ENCODE peak calls at places on chromosomes 6 and 20, in eight cellular contexts. Z is progenitor cell of endocrine pancreas; T is NCI-H2029; L is brain microvascular endothelial cell; E is NCI-H1694 treated with DMSO at 0.1 percent for 48 hours; Q is stimulated activated CD4-positive, alpha-beta T cell treated with anti-CD3 and anti-CD28 coated beads, Interleukin-1b, Interleukin-23, amount 100 ng/mL, for 24 hours; P is T-helper 17 cell; H is T follicular helper cell. M is an unnamed sample.
A peak's percentile ranks its signal among the peaks of the same experiment; 100 is the strongest.

GRCh38 chr6:55886185-55886836 is 10.9 kb upstream of the BMP5 start:
- DNase-seq in Q (no peak), L (no peak), T (no peak), H (no peak), Z (no peak), P (no peak), E (no peak), M (no peak)

GRCh38 chr6:38435330-38435729 is 204.4 kb downstream of the BTBD9 start:
- DNase-seq in L (no peak), P (no peak), Q (no peak), Z (no peak), H (no peak), T (no peak), E (no peak), M (no peak)

GRCh38 chr6:39678914-39679313 is 46.3 kb downstream of the KIF6 start:
- DNase-seq in P (no peak), H (no peak), Z (no peak), Q (no peak), T (no peak), L (no peak), E (no peak), M (no peak)

GRCh38 chr6:136657629-136658028 is 107.4 kb upstream of the MAP7 start:
- DNase-seq in E (no peak), H (no peak), L (peak; percentile 54), Z (no peak), Q (no peak), T (no peak), P (no peak), M (no peak)

GRCh38 chr6:157693867-157694266 is 129.2 kb upstream of the SNX9 start:
- DNase-seq in Q (no peak), P (no peak), T (no peak), Z (no peak), L (no peak), E (no peak), H (no peak), M (no peak)

GRCh38 chr6:53581161-53581560 is 36.3 kb upstream of the GCLC start:
- DNase-seq in H (no peak), Z (no peak), L (peak; percentile 3), Q (no peak), T (no peak), E (no peak), P (no peak), M (no peak)

GRCh38 chr20:57428611-57429496 is 37.7 kb downstream of the RBM38 start:
- DNase-seq in Z (no peak), P (no peak), H (no peak), E (no peak), T (no peak), L (no peak), Q (no peak), M (no peak)

GRCh38 chr20:17896247-17896723 is 72.3 kb downstream of the SNX5 start:
- DNase-seq in E (no peak), P (no peak), Z (no peak), H (no peak), L (no peak), Q (no peak), T (no peak), M (no peak)

GRCh38 chr6:106973018-106973840 is 1.3 kb downstream of the CD24 start:
- DNase-seq in H (no peak), L (no peak), T (peak; percentile 52), E (no peak), Q (no peak), Z (peak; percentile 21), P (no peak), M (peak; percentile 49)

GRCh38 chr6:33620158-33620583 is 951 bp upstream of the ITPR3 start:
- DNase-seq in Z (no peak), L (no peak), Q (no peak), E (no peak), T (no peak), H (no peak), P (peak; percentile 22), M (peak; percentile 58)

GRCh38 chr20:6533828-6534388 is 233.6 kb upstream of the BMP2 start:
- DNase-seq in Z (no peak), L (peak; percentile 89), H (no peak), P (no peak), Q (no peak), E (no peak), T (no peak), M (no peak)

GRCh38 chr6:13355969-13356368 is 27.6 kb upstream of the TBC1D7 start:
- DNase-seq in H (no peak), T (no peak), Q (no peak), P (no peak), Z (no peak), L (no peak), E (no peak), M (peak; percentile 84)

GRCh38 chr6:109853951-109854350 is 124.2 kb upstream of the GPR6 start:
- DNase-seq in L (no peak), Q (no peak), P (no peak), T (no peak), E (no peak), Z (no peak), H (no peak), M (no peak)

GRCh38 chr6:130713144-130713543 is 114.1 kb upstream of the SMLR1 start:
- DNase-seq in Q (no peak), E (no peak), L (no peak), T (no peak), H (no peak), P (no peak), Z (peak; percentile 13), M (no peak)

GRCh38 chr6:150535818-150536220 is 63.9 kb upstream of the PLEKHG1 start:
- DNase-seq in L (no peak), Z (no peak), P (no peak), Q (no peak), H (no peak), T (no peak), E (no peak), M (no peak)

GRCh38 chr6:143969077-143969476 is 39.0 kb downstream of the PLAGL1 start:
- DNase-seq in H (no peak), E (no peak), Q (no peak), Z (no peak), L (no peak), P (no peak), T (no peak), M (no peak)

GRCh38 chr20:46021361-46022359 is 7.4 kb upstream of the SLC12A5 start:
- DNase-seq in T (peak; percentile 67), Q (no peak), L (no peak), P (peak; percentile 46), E (peak; percentile 37), H (no peak), Z (peak; percentile 69), M (peak; percentile 83)

GRCh38 chr6:138465007-138465645 is 34.2 kb downstream of the NHSL1 start:
- DNase-seq in L (peak; percentile 97), P (no peak), Q (no peak), E (no peak), Z (no peak), T (no peak), H (no peak), M (no peak)

GRCh38 chr20:17960927-17961599 is 7.5 kb downstream of the SNX5 start:
- DNase-seq in E (no peak), P (no peak), T (no peak), H (no peak), Q (no peak), L (no peak), Z (no peak), M (no peak)

GRCh38 chr6:45613678-45614077 is 235.9 kb upstream of the SUPT3H start:
- DNase-seq in Q (no peak), Z (no peak), L (peak; percentile 84), P (no peak), E (no peak), H (no peak), T (no peak), M (no peak)

GRCh38 chr6:45115696-45116095 is 212.4 kb upstream of the RUNX2 start:
- DNase-seq in T (no peak), H (no peak), P (no peak), Q (no peak), E (no peak), Z (no peak), L (peak; percentile 70), M (no peak)

GRCh38 chr6:170124150-170124549 is 166.7 kb downstream of the DLL1 start:
- DNase-seq in L (no peak), T (no peak), H (no peak), Z (peak; percentile 5), E (no peak), Q (no peak), P (no peak), M (no peak)

GRCh38 chr6:453152-453551 is 61.6 kb downstream of the IRF4 start:
- DNase-seq in Q (no peak), L (no peak), H (no peak), E (no peak), Z (no peak), T (no peak), P (no peak), M (no peak)

GRCh38 chr6:129785081-129785755 is 75.2 kb upstream of the ARHGAP18 start:
- DNase-seq in T (no peak), E (no peak), P (no peak), Z (no peak), Q (no peak), L (no peak), H (no peak), M (no peak)

GRCh38 chr6:133939778-133940667 is 13.0 kb upstream of the TBPL1 start:
- DNase-seq in P (no peak), E (no peak), L (no peak), Z (no peak), H (no peak), Q (no peak), T (peak; percentile 16), M (no peak)

GRCh38 chr20:36802326-36803223 is 29.0 kb upstream of the DSN1 start:
- DNase-seq in L (peak; percentile 71), E (no peak), T (no peak), Z (no peak), Q (no peak), P (no peak), H (no peak), M (no peak)

GRCh38 chr6:137272403-137272802 is 53.2 kb upstream of the IFNGR1 start:
- DNase-seq in E (no peak), P (no peak), L (no peak), Z (no peak), Q (no peak), T (no peak), H (no peak), M (no peak)

GRCh38 chr6:112443666-112444065 is 96.5 kb downstream of the RFPL4B start:
- DNase-seq in T (no peak), L (no peak), Z (no peak), H (no peak), P (no peak), Q (no peak), E (no peak), M (no peak)

GRCh38 chr6:122839477-122839876 is 50.4 kb downstream of the SMPDL3A start:
- DNase-seq in E (peak; percentile 46), Z (peak; percentile 39), H (peak; percentile 22), T (peak; percentile 73), P (no peak), Q (peak; percentile 29), L (peak; percentile 61), M (peak; percentile 76)

GRCh38 chr20:60314727-60315126 is 356.5 kb downstream of the CDH26 start:
- DNase-seq in H (no peak), T (no peak), E (no peak), P (no peak), L (no peak), Q (no peak), Z (no peak), M (no peak)

GRCh38 chr6:105192707-105193465 is 13.1 kb upstream of the POPDC3 start:
- DNase-seq in T (no peak), H (no peak), Q (no peak), P (no peak), L (no peak), Z (no peak), E (no peak), M (no peak)

GRCh38 chr6:24778121-24778520 is 3.4 kb downstream of the GMNN start:
- DNase-seq in Z (no peak), P (no peak), Q (no peak), T (no peak), E (no peak), L (no peak), H (no peak), M (no peak)

GRCh38 chr6:164396071-164397047 is 913.0 kb downstream of the C6orf118 start:
- DNase-seq in P (no peak), Z (no peak), E (no peak), L (no peak), T (no peak), H (no peak), Q (no peak), M (peak; percentile 7)

GRCh38 chr20:47154089-47154488 is 202.4 kb downstream of the ZMYND8 start:
- DNase-seq in Q (no peak), L (no peak), P (no peak), E (no peak), H (no peak), Z (no peak), T (no peak), M (no peak)

M was measured in GM20000.